ENCODE peak calls at places on chromosomes 12 and 14, in ten cellular contexts. H, U, X, B, V, N, Z, R, J and L are unnamed samples.

GRCh38 chr14:58072288-58073071 is 79.5 kb downstream of the ARMH4 start:
- DNase-seq in H (peak; percentile 83), U (peak; percentile 34), X (peak; percentile 47), B (peak; percentile 77), V (no peak), N (peak; percentile 39), Z (no peak), R (no peak), J (peak; percentile 39), L (no peak)

GRCh38 chr14:75335588-75335987 is 57.0 kb downstream of the FOS start:
- DNase-seq in H (no peak), U (no peak), X (no peak), B (peak; percentile 29), V (no peak), N (no peak), Z (no peak), R (no peak), J (no peak), L (no peak)

GRCh38 chr12:26119391-26119981 is 5.4 kb downstream of the BHLHE41 start:
- DNase-seq in H (peak; percentile 62), U (peak; percentile 39), X (peak; percentile 40), B (peak; percentile 51), V (no peak), N (no peak), Z (no peak), R (no peak), J (no peak), L (no peak)

GRCh38 chr14:86935241-86935640 is 1057.7 kb downstream of the GALC start:
- DNase-seq in H (no peak), U (no peak), X (no peak), B (no peak), V (no peak), N (no peak), Z (no peak), R (no peak), J (no peak), L (no peak)

GRCh38 chr14:102965282-102965681 is 42.8 kb downstream of the AMN start:
- DNase-seq in H (no peak), U (no peak), X (no peak), B (no peak), V (no peak), N (no peak), Z (no peak), R (no peak), J (no peak), L (no peak)

GRCh38 chr12:34606749-34607519 is 584.6 kb downstream of the ALG10 start:
- DNase-seq in H (no peak), U (no peak), X (no peak), B (no peak), V (no peak), N (no peak), Z (no peak), R (peak; percentile 38), J (no peak), L (no peak)

GRCh38 chr12:100545092-100545491 is 28.4 kb upstream of the GAS2L3 start:
- DNase-seq in H (no peak), U (no peak), X (no peak), B (no peak), V (no peak), N (no peak), Z (no peak), R (no peak), J (no peak), L (no peak)

GRCh38 chr14:92473261-92473946 is 40.2 kb upstream of the RIN3 start:
- DNase-seq in H (no peak), U (peak; percentile 91), X (no peak), B (no peak), V (peak; percentile 80), N (peak; percentile 58), Z (peak; percentile 29), R (no peak), J (peak; percentile 47), L (no peak)

GRCh38 chr14:91040545-91040944 is 19.9 kb downstream of the RPS6KA5 start:
- DNase-seq in H (no peak), U (no peak), X (no peak), B (no peak), V (no peak), N (no peak), Z (no peak), R (no peak), J (no peak), L (no peak)

GRCh38 chr14:91036741-91037469 is 23.5 kb downstream of the RPS6KA5 start:
- DNase-seq in H (no peak), U (no peak), X (no peak), B (no peak), V (no peak), N (no peak), Z (no peak), R (no peak), J (no peak), L (no peak)

GRCh38 chr14:91038439-91038838 is 22.0 kb downstream of the RPS6KA5 start:
- DNase-seq in H (no peak), U (no peak), X (no peak), B (no peak), V (no peak), N (peak; percentile 31), Z (no peak), R (no peak), J (no peak), L (no peak)

GRCh38 chr14:91046488-91047072 is 13.9 kb downstream of the RPS6KA5 start:
- DNase-seq in H (no peak), U (no peak), X (no peak), B (no peak), V (no peak), N (no peak), Z (no peak), R (no peak), J (no peak), L (no peak)

DNA sequence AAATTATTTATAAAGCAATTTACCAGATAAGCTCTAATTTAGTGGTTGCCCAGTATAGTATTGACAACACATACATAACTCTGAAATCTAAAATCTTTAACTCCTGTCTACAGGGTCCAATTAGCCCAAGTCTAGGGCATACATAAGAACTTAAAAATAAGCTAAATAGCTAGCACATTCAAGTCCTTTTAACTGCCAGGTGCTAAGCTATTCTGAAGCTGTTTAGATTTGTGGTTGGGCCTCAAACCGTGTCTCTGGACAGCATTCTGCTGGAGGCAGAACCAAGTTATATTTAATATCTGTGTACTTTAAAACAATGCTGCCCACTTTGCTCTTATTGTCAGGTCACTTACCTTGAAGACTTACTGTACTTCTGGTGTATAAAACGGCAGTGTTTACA is 19.0 kb downstream of the RPS6KA5 start:
- DNase-seq in H (no peak), U (no peak), X (no peak), B (no peak), V (no peak), N (no peak), Z (no peak), R (no peak), J (no peak), L (no peak)
- H3K27ac ChIP-seq in H (no peak overlapping the region), U (no peak overlapping the region), X (no peak overlapping the region), B (no peak overlapping the region), V (no peak overlapping the region), N (no peak overlapping the region), Z (no peak overlapping the region), R (no peak overlapping the region), J (peak overlapping the region; percentile 8), L (no peak overlapping the region)

GRCh38 chr12:123764109-123764508 is 2.0 kb downstream of the DNAH10 start:
- DNase-seq in H (no peak), U (no peak), X (no peak), B (no peak), V (no peak), N (no peak), Z (no peak), R (no peak), J (no peak), L (no peak)

GRCh38 chr12:123763093-123763492 is 992 bp downstream of the DNAH10 start:
- DNase-seq in H (peak; percentile 90), U (no peak), X (peak; percentile 77), B (peak; percentile 5), V (no peak), N (no peak), Z (no peak), R (no peak), J (no peak), L (no peak)

GRCh38 chr12:123762715-123763052 is 583 bp downstream of the DNAH10 start:
- DNase-seq in H (no peak), U (no peak), X (peak; percentile 33), B (no peak), V (no peak), N (no peak), Z (no peak), R (no peak), J (no peak), L (no peak)

GRCh38 chr12:123765504-123766035 is 3.5 kb downstream of the DNAH10 start:
- DNase-seq in H (no peak), U (no peak), X (no peak), B (no peak), V (no peak), N (no peak), Z (no peak), R (no peak), J (no peak), L (no peak)

GRCh38 chr12:123761841-123762714 is at the start of gene DNAH10:
- DNase-seq in H (peak; percentile 88), U (no peak), X (peak; percentile 54), B (peak; percentile 92), V (no peak), N (no peak), Z (no peak), R (peak; percentile 74), J (no peak), L (no peak)
- TF ChIP-seq CTCF in H (peak; percentile 59), U (no peak), X (no peak), B (peak; percentile 74), V (no peak), N (no peak), Z (peak; percentile 59), R (no peak), J (no peak), L (no peak)

DNA sequence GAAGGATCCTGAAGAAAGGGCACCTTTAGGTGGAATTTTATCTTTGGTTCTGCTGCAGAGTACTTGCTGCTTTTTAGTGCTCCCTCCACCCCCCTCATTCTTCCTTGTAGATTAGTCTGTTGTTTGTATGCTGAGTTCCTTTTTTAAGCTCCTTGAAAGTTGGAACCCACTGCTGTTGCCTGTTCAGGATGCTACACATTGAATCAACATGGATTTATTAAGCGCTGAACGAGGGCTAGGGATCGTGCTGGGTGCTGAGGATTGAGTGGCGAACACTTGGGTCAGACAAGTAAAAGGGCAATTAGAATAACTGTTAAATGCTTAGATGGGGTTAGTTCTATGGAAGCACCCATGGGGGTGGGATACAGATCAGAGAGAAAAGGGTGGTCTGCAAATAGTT is 907 bp upstream of the AMN1 start:
- DNase-seq in H (no peak), U (no peak), X (no peak), B (no peak), V (no peak), N (no peak), Z (no peak), R (no peak), J (no peak), L (no peak)
- H3K4me3 ChIP-seq in H (peak overlapping the region; percentile 62), U (peak overlapping the region; percentile 69), X (peak overlapping the region; percentile 58), B (peak overlapping the region; percentile 53), V (peak overlapping the region; percentile 87), N (peak overlapping the region; percentile 56), Z (peak overlapping the region; percentile 35), R (peak overlapping the region; percentile 24), J (peak overlapping the region; percentile 60), L (peak overlapping the region; percentile 89)

DNA sequence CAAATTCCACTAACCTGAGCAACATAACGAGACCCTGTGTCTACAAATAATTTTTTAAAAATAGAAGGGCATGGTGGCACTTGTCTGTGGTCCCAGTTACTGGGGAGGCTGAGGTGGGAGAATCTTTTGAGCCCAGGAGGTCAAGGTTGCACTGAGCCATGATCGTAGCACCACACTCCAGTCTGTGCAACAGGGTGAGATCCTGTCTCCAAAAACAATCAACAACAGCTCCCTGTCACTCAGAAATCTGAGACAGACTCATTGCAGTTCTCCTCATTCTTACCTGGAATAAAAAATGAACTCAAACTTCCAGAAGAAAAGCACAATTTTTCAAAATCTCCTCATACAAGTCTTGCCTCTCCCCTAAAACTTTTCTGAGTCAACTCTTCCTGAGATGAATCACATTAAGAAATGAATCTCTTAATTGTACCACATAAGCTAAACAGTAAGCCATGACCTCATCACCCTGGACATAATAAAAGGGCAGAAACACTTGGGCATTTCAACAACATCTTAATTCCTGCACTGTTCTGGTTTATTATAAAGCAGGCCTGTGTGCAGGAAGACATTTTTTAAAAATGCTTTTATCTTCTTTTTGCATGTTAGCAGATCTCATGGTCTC is 214.3 kb upstream of the CDKN3 start:
- DNase-seq in H (no peak), U (no peak), X (no peak), B (no peak), V (no peak), N (no peak), Z (no peak), R (no peak), J (no peak), L (no peak)
- H3K27ac ChIP-seq in H (no peak overlapping the region), U (no peak overlapping the region), X (no peak overlapping the region), B (no peak overlapping the region), V (no peak overlapping the region), N (no peak overlapping the region), Z (peak overlapping the region; percentile 82), R (no peak overlapping the region), J (no peak overlapping the region), L (no peak overlapping the region)